ENCODE peak calls at places on chromosomes 7 and 10, in eight cellular contexts. C is astrocyte of the spinal cord, K is fibroblast of mammary gland, A is coronary artery, V is GM20000, D is fibroblast of the aortic adventitia, Y is progenitor cell of endocrine pancreas, W is sigmoid colon. L is an unnamed sample.

GRCh38 chr10:19488592-19489280 is 327.5 kb upstream of the PLXDC2 start:
- DNase-seq in C (peak; percentile 8), K (peak; percentile 14), A (peak; percentile 76), V (no peak), D (peak; percentile 25), Y (peak; percentile 49), W (peak; percentile 73), L (peak; percentile 76)

GRCh38 chr7:31788891-31789680 is 102.1 kb downstream of the PPP1R17 start:
- DNase-seq in C (peak; percentile 48), K (no peak), A (no peak), V (no peak), D (no peak), Y (no peak), W (no peak), L (no peak)

GRCh38 chr10:35486297-35486991 is 118.7 kb upstream of the GJD4 start:
- DNase-seq in C (no peak), K (no peak), A (no peak), V (no peak), D (no peak), Y (no peak), W (no peak), L (no peak)

GRCh38 chr7:100166317-100166940 is 2.0 kb downstream of the GAL3ST4 start:
- DNase-seq in C (no peak), K (no peak), A (no peak), V (peak; percentile 15), D (no peak), Y (no peak), W (peak; percentile 42), L (no peak)

GRCh38 chr7:137890449-137890916 is 43.7 kb upstream of the DGKI start:
- DNase-seq in C (no peak), K (no peak), A (no peak), V (no peak), D (no peak), Y (no peak), W (no peak), L (no peak)

GRCh38 chr7:76505168-76506080 is 4.9 kb upstream of the UPK3B start:
- DNase-seq in C (no peak), K (no peak), A (no peak), V (peak; percentile 16), D (no peak), Y (peak; percentile 2), W (peak; percentile 58), L (no peak)

GRCh38 chr10:125844673-125845300 is 21.4 kb downstream of the BCCIP start:
- DNase-seq in C (no peak), K (no peak), A (no peak), V (no peak), D (no peak), Y (no peak), W (no peak), L (no peak)

GRCh38 chr7:90629306-90629918 is 33.3 kb downstream of the CDK14 start:
- DNase-seq in C (peak; percentile 60), K (peak; percentile 72), A (no peak), V (peak; percentile 50), D (peak; percentile 73), Y (no peak), W (no peak), L (no peak)

GRCh38 chr7:91266067-91266930 is 2.1 kb downstream of the FZD1 start:
- DNase-seq in C (no peak), K (no peak), A (no peak), V (no peak), D (peak; percentile 64), Y (no peak), W (peak; percentile 79), L (no peak)

GRCh38 chr7:9945882-9946281 is 1027.8 kb upstream of the PHF14 start:
- DNase-seq in C (peak; percentile 6), K (no peak), A (no peak), V (no peak), D (no peak), Y (no peak), W (no peak), L (no peak)

GRCh38 chr10:95508730-95509129 is 52.4 kb downstream of the SORBS1 start:
- DNase-seq in C (peak; percentile 28), K (peak; percentile 26), A (no peak), V (no peak), D (peak; percentile 29), Y (no peak), W (no peak), L (no peak)

GRCh38 chr10:77637986-77638765 is 568 bp upstream of the KCNMA1 start:
- DNase-seq in C (peak; percentile 65), K (no peak), A (peak; percentile 74), V (peak; percentile 37), D (peak; percentile 45), Y (peak; percentile 44), W (peak; percentile 74), L (peak; percentile 76)

GRCh38 chr10:101567165-101568006 is 20.7 kb downstream of the POLL start:
- DNase-seq in C (no peak), K (no peak), A (peak; percentile 57), V (no peak), D (no peak), Y (no peak), W (peak; percentile 51), L (no peak)

DNA sequence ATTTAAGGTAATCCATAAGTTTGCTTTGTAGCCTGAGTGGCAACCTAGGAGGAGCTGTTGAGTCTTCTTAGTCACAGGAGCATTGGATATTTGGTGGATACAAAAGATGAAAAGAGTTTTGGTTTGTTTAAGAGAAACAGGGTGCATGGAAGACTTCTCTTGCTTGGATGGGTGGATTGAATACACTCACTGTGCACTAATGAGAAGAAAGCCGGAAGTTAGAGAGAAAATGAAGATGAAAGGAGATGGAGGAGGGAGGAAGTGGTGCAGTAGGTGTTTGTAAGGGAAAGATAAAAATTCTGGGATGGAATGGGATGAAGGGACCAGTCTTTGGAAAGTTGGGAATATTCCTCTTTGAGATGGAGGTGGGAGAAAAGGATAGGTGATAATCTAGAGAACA is 7.7 kb downstream of the MDFIC start:
- DNase-seq in C (no peak), K (no peak), A (no peak), V (no peak), D (no peak), Y (no peak), W (no peak), L (no peak)
- TF ChIP-seq CTCF in C (peak; percentile 10), K (peak; percentile 28), A (no peak), V (no peak), D (no peak), Y (no peak), W (no peak), L (no peak)

GRCh38 chr7:7665031-7665430 is 24.5 kb downstream of the UMAD1 start:
- DNase-seq in C (no peak), K (no peak), A (no peak), V (no peak), D (no peak), Y (no peak), W (no peak), L (no peak)

GRCh38 chr7:7667187-7667586 is 26.6 kb downstream of the UMAD1 start:
- DNase-seq in C (no peak), K (no peak), A (no peak), V (no peak), D (no peak), Y (no peak), W (no peak), L (no peak)

GRCh38 chr7:7664344-7664743 is 23.8 kb downstream of the UMAD1 start:
- DNase-seq in C (no peak), K (no peak), A (no peak), V (no peak), D (no peak), Y (no peak), W (no peak), L (no peak)

DNA sequence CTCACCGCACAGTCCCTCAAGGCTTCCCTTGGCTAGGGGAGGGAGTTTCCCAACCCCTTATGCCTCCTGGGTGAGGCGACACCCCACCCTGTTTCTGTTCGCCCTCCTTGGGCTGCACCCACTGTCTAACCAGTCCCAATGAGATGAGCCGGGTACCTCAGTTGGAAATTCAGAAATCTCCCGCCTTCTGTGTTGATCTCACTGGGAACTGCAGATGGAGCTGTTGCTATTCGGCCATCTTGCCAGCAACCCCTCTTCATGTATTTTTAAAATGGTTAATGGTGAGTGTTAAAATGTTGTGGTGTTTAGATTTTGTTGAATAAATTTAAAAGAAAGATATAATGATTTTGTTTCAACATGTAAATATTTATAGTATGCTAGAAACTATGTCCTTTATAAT is 22.0 kb downstream of the UMAD1 start:
- DNase-seq in C (peak; percentile 17), K (peak; percentile 22), A (no peak), V (no peak), D (peak; percentile 27), Y (no peak), W (no peak), L (no peak)
- TF ChIP-seq CTCF in C (peak; percentile 57), K (peak; percentile 39), A (no peak), V (no peak), D (peak; percentile 26), Y (peak; percentile 43), W (no peak), L (peak; percentile 26)

DNA sequence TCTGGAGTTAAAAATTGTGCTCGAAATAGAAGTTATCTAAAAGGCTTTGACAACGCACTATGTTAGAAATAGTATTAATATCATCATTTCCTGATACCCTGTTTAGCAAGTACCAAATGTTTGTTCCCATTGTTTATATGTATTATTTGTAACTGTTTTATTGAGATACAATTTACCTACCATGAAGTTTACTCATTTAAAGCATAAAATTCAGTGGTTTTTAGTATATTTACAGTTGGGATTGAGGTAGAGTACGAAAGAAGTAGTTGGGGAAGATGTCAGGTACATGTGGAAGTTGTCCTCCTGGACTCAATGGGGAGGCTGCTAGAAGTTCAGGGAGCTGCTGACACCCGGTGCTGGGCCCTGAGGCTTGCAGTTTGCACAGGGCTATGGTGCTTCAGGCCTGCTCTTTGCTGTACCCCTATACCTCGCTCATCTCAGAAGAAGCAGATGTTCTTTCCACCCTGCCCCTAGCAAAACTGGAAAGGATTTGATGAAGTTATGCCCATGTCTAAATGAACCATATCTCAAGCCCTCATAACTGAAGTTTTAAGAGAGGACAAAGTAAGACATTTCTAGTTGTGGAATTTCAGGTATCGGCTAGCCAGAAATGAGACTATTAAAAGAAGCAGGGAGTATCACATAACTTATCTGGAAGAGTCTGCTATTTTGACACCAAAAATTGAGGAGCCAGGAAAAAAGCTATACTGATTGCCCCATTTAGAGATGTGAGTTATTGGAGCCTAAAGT is 25.2 kb upstream of the WNT16 start:
- DNase-seq in C (no peak), K (no peak), A (no peak), V (no peak), D (no peak), Y (no peak), W (no peak), L (no peak)
- TF ChIP-seq CTCF in C (no peak), K (no peak), A (no peak), V (no peak), D (no peak), Y (no peak), W (no peak), L (no peak)

DNA sequence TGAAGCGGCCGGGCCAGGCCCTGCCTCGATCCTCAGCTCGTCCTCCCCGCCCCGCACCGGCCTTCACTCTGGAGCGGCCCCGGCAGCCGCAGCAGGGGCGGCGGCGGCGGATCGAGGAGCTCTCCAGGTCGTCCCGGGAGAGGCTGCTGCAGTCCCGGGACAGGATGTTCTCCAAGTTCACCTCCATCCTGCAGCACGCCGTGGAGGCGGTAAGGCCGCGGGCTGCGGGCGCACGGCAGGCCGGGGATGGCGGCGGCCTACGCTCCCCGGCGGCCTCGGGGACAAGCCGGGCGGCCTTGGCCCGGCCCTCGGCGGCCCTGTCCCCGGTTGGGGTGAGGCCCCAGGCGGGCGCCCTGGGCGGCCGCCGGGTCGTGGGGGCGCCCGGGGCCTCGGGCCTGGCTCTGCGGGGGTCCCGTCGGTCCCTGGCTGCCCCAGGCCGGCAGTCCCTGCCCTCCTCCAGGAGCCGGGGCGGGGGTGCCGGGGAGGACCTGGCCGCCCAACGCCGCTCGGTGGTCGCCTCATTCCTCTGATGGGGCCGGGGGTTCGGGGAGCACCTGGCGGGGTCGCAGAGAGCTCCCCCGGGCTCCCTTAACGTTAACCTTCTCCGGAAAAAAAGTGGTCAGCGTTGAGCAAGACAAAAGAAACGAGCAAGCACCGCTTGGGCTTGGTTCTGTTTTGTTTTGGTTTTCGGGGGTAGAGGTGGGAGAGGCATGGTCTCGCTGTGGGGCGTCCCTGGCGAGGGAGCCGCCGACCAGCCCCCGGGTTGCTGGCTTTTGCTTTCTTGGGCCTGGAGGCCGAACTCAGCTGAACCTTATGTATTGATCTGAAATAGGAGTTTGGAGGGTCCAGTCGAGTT is 563 bp downstream of the FHIP2A start:
- DNase-seq in C (peak; percentile 62), K (peak; percentile 29), A (peak; percentile 76), V (peak; percentile 61), D (peak; percentile 18), Y (peak; percentile 15), W (peak; percentile 72), L (peak; percentile 29)
- TF ChIP-seq CTCF in C (no peak), K (no peak), A (no peak), V (no peak), D (no peak), Y (no peak), W (no peak), L (peak; percentile 14)

L was measured in mesothelial cell of epicardium.